ENCODE peak calls at places on chromosomes 3 and 15, in six cellular contexts. V, G, X, P, R and N are unnamed samples.

GRCh38 chr15:80856400-80856799 is 77.2 kb downstream of the CEMIP start:
- DNase-seq in V (peak; percentile 6), X (no peak), R (no peak), P (no peak), G (no peak), N (no peak)

GRCh38 chr15:69414702-69415161 is 583 bp downstream of the KIF23 start:
- DNase-seq in R (no peak), G (peak; percentile 86), X (peak; percentile 97), V (peak; percentile 62), P (peak; percentile 73), N (peak; percentile 92)

GRCh38 chr3:172892158-172892557 is 141.6 kb downstream of the ECT2 start:
- DNase-seq in R (no peak), X (peak; percentile 78), G (no peak), P (no peak), V (no peak), N (peak; percentile 20)

GRCh38 chr15:88258021-88258641 is 1.6 kb upstream of the NTRK3 start:
- DNase-seq in X (no peak), V (peak; percentile 16), P (no peak), G (no peak), R (no peak), N (no peak)

GRCh38 chr3:21803604-21804003 is 52.6 kb upstream of the ZNF385D start:
- DNase-seq in X (peak; percentile 22), R (no peak), G (no peak), V (no peak), P (no peak), N (no peak)

GRCh38 chr3:121621491-121621890 is 28.3 kb downstream of the FBXO40 start:
- DNase-seq in V (no peak), R (no peak), G (no peak), P (no peak), X (no peak), N (no peak)

GRCh38 chr3:190514163-190515153 is 573 bp downstream of the IL1RAP start:
- DNase-seq in R (peak; percentile 57), V (no peak), P (peak; percentile 48), G (no peak), X (peak; percentile 65), N (peak; percentile 38)

GRCh38 chr15:74793135-74794028 is 11.5 kb downstream of the CSK start:
- DNase-seq in R (no peak), P (no peak), G (no peak), X (peak; percentile 40), V (no peak), N (peak; percentile 56)

GRCh38 chr3:189307963-189308362 is 136.2 kb downstream of the TPRG1 start:
- DNase-seq in X (no peak), R (no peak), P (no peak), V (no peak), G (no peak), N (no peak)

GRCh38 chr3:10140996-10141546 is 507 bp upstream of the VHL start:
- DNase-seq in V (peak; percentile 40), X (no peak), P (no peak), R (no peak), G (no peak), N (no peak)

GRCh38 chr3:86865506-86865905 is 125.4 kb downstream of the VGLL3 start:
- DNase-seq in R (no peak), V (no peak), G (no peak), X (peak; percentile 36), P (no peak), N (no peak)

GRCh38 chr15:81948751-81949150 is 97.1 kb downstream of the MEX3B start:
- DNase-seq in P (no peak), V (no peak), G (no peak), R (no peak), X (no peak), N (peak; percentile 34)

GRCh38 chr3:32733631-32734229 is 48.7 kb downstream of the CNOT10 start:
- DNase-seq in X (peak; percentile 59), V (peak; percentile 42), R (no peak), G (no peak), P (no peak), N (peak; percentile 11)

GRCh38 chr15:62985768-62986167 is 56.8 kb upstream of the TPM1 start:
- DNase-seq in V (no peak), G (peak; percentile 43), R (no peak), P (no peak), X (peak; percentile 35), N (peak; percentile 56)

GRCh38 chr3:46856576-46857471 is 6.4 kb downstream of the MYL3 start:
- DNase-seq in G (no peak), V (no peak), R (no peak), P (no peak), X (no peak), N (no peak)

GRCh38 chr3:145915787-145916186 is 245.2 kb downstream of the PLOD2 start:
- DNase-seq in X (no peak), P (no peak), R (no peak), V (no peak), G (no peak), N (no peak)

GRCh38 chr3:63972196-63972595 is 51.1 kb downstream of the PSMD6 start:
- DNase-seq in X (peak; percentile 80), G (peak; percentile 56), R (no peak), V (no peak), P (no peak), N (peak; percentile 87)

GRCh38 chr3:172355836-172356235 is 92.4 kb downstream of the GHSR start:
- DNase-seq in V (no peak), R (peak; percentile 40), P (peak; percentile 38), G (peak; percentile 88), X (peak; percentile 95), N (peak; percentile 78)

DNA sequence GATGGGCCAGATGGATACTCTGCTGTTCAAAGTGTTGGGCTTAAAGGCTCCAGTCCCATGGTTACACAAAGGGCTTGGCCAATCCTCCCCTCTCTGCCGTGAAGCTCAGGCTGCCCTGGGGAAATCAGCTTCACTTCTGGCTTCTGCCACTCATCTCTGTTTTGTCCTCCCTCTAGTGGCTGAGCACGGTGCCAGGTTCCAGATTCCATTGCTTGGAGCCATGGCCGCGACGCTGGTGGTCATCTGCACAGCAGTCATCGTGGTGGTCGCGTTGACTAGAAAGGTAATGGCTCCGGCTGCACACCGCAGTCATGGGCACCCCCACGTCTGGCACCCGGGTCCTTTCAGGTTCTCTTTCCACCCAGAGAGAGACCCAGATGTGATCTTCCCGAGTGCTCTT is 5.6 kb downstream of the TIGIT start:
- DNase-seq in G (no peak), R (no peak), X (peak; percentile 39), V (peak; percentile 6), P (no peak), N (peak; percentile 12)
- H3K4me3 ChIP-seq in G (no peak overlapping the region), R (no peak overlapping the region), X (no peak overlapping the region), V (no peak overlapping the region), P (no peak overlapping the region), N (no peak overlapping the region)

GRCh38 chr3:80688814-80689213 is 921.0 kb upstream of the ROBO1 start:
- DNase-seq in X (peak; percentile 61), V (peak; percentile 1), R (no peak), G (no peak), P (no peak), N (peak; percentile 48)
- TF ChIP-seq CTCF in X (peak; percentile 35), V (no peak), R (no peak), G (peak; percentile 27), P (peak; percentile 14), N (peak; percentile 45)

GRCh38 chr3:183178512-183178832 is 15.9 kb upstream of the LAMP3 start:
- DNase-seq in P (no peak), X (no peak), G (no peak), V (no peak), R (no peak), N (no peak)
- H3K4me3 ChIP-seq in P (no peak overlapping the region), X (peak overlapping the region; percentile 68), G (peak overlapping the region; percentile 58), V (peak overlapping the region; percentile 50), R (peak overlapping the region; percentile 57), N (peak overlapping the region; percentile 69)

GRCh38 chr3:129046037-129046731 is 14.4 kb upstream of the GP9 start:
- DNase-seq in R (no peak), P (no peak), G (no peak), X (no peak), V (no peak), N (no peak)
- TF ChIP-seq CTCF in R (no peak), P (no peak), G (no peak), X (no peak), V (no peak), N (peak; percentile 42)